ENCODE peak calls at places on chromosomes 5 and 9, in five cellular contexts. One of them, this sample, is unnamed.
A peak's percentile ranks its signal among the peaks of the same experiment; 100 is the strongest.

GRCh38 chr5:62790348-62790747 is 211.7 kb downstream of the LRRC70 start:
- DNase-seq in NCI-H1105: no peak
- DNase-seq in adrenal gland: no peak
- DNase-seq in foreskin fibroblast: no peak
- DNase-seq in SK-N-DZ: no peak
- DNase-seq in this sample: no peak

GRCh38 chr5:135847976-135848375 is 13.5 kb downstream of the SLC25A48 start:
- DNase-seq in NCI-H1105: no peak
- DNase-seq in adrenal gland: no peak
- DNase-seq in foreskin fibroblast: no peak
- DNase-seq in SK-N-DZ: no peak
- DNase-seq in this sample: no peak

GRCh38 chr9:134598884-134599245 is 42.7 kb upstream of the COL5A1 start:
- DNase-seq in NCI-H1105: no peak
- DNase-seq in adrenal gland: no peak
- DNase-seq in foreskin fibroblast: no peak
- DNase-seq in SK-N-DZ: no peak
- DNase-seq in this sample: no peak

GRCh38 chr5:149015126-149015525 is 47.7 kb downstream of the SH3TC2 start:
- DNase-seq in NCI-H1105: no peak
- DNase-seq in adrenal gland: no peak
- DNase-seq in foreskin fibroblast: no peak
- DNase-seq in SK-N-DZ: no peak
- DNase-seq in this sample: peak; percentile 76

GRCh38 chr5:66947458-66947857 is 249.1 kb downstream of the CD180 start:
- DNase-seq in NCI-H1105: no peak
- DNase-seq in adrenal gland: no peak
- DNase-seq in foreskin fibroblast: no peak
- DNase-seq in SK-N-DZ: no peak
- DNase-seq in this sample: no peak

GRCh38 chr9:114409842-114410241 is 22.1 kb upstream of the AKNA start:
- DNase-seq in NCI-H1105: no peak
- DNase-seq in adrenal gland: no peak
- DNase-seq in foreskin fibroblast: no peak
- DNase-seq in SK-N-DZ: no peak
- DNase-seq in this sample: no peak

GRCh38 chr9:1871486-1872181 is 143.5 kb upstream of the SMARCA2 start:
- DNase-seq in NCI-H1105: peak; percentile 72
- DNase-seq in adrenal gland: no peak
- DNase-seq in foreskin fibroblast: no peak
- DNase-seq in SK-N-DZ: no peak
- DNase-seq in this sample: no peak

GRCh38 chr9:136059851-136060670 is 35.0 kb downstream of the NACC2 start:
- DNase-seq in NCI-H1105: no peak
- DNase-seq in adrenal gland: no peak
- DNase-seq in foreskin fibroblast: peak; percentile 65
- DNase-seq in SK-N-DZ: no peak
- DNase-seq in this sample: peak; percentile 20

GRCh38 chr9:20906326-20906725 is 125.1 kb downstream of the HACD4 start:
- DNase-seq in NCI-H1105: no peak
- DNase-seq in adrenal gland: no peak
- DNase-seq in foreskin fibroblast: peak; percentile 9
- DNase-seq in SK-N-DZ: peak; percentile 24
- DNase-seq in this sample: no peak

GRCh38 chr9:91837982-91838731 is 111.9 kb downstream of the ROR2 start:
- DNase-seq in NCI-H1105: peak; percentile 80
- DNase-seq in adrenal gland: peak; percentile 87
- DNase-seq in foreskin fibroblast: no peak
- DNase-seq in SK-N-DZ: no peak
- DNase-seq in this sample: peak; percentile 75

GRCh38 chr9:100011062-100011681 is 87.6 kb downstream of the ERP44 start:
- DNase-seq in NCI-H1105: no peak
- DNase-seq in adrenal gland: no peak
- DNase-seq in foreskin fibroblast: peak; percentile 25
- DNase-seq in SK-N-DZ: peak; percentile 35
- DNase-seq in this sample: peak; percentile 57

GRCh38 chr5:31007672-31008071 is 185.8 kb upstream of the CDH6 start:
- DNase-seq in NCI-H1105: no peak
- DNase-seq in adrenal gland: no peak
- DNase-seq in foreskin fibroblast: no peak
- DNase-seq in SK-N-DZ: no peak
- DNase-seq in this sample: peak; percentile 24

GRCh38 chr5:160312960-160313734 is 783 bp upstream of the CCNJL start:
- DNase-seq in NCI-H1105: no peak
- DNase-seq in adrenal gland: no peak
- DNase-seq in foreskin fibroblast: no peak
- DNase-seq in SK-N-DZ: peak; percentile 16
- DNase-seq in this sample: no peak

GRCh38 chr5:179699640-179700298 is 1.0 kb downstream of the CANX start:
- DNase-seq in NCI-H1105: no peak
- DNase-seq in adrenal gland: peak; percentile 38
- DNase-seq in foreskin fibroblast: no peak
- DNase-seq in SK-N-DZ: no peak
- DNase-seq in this sample: peak; percentile 27

GRCh38 chr5:67214713-67215591 is 18.4 kb upstream of the CD180 start:
- DNase-seq in NCI-H1105: no peak
- DNase-seq in adrenal gland: no peak
- DNase-seq in foreskin fibroblast: no peak
- DNase-seq in SK-N-DZ: no peak
- DNase-seq in this sample: no peak